ENCODE peak calls at places on chromosomes 1 and 21, in four cellular contexts. T, B, Y and O are unnamed samples.

GRCh38 chr1:77889671-77890070 is 1.2 kb downstream of the NEXN start:
- DNase-seq in T (no peak), B (no peak), Y (peak), O (no peak)

GRCh38 chr1:200410566-200410878 is 686 bp upstream of the ZNF281 start:
- DNase-seq in B (no peak), Y (no peak), T (peak), O (no peak)

GRCh38 chr1:41480204-41481108 is 4.0 kb downstream of the EDN2 start:
- DNase-seq in T (no peak), Y (no peak), B (no peak), O (no peak)

GRCh38 chr21:19607983-19608668 is 1204.5 kb upstream of the TMPRSS15 start:
- DNase-seq in T (no peak), Y (no peak), B (peak), O (peak)

GRCh38 chr1:173330149-173330951 is 123.2 kb upstream of the TNFSF4 start:
- DNase-seq in B (no peak), T (peak), Y (no peak), O (peak)

GRCh38 chr1:232553050-232553754 is 76.7 kb downstream of the SIPA1L2 start:
- DNase-seq in B (peak), T (no peak), Y (no peak), O (no peak)

GRCh38 chr1:26697441-26697977 is 1.7 kb downstream of the ARID1A start:
- DNase-seq in B (no peak), T (no peak), Y (no peak), O (no peak)

GRCh38 chr21:20259035-20259867 is 739.0 kb upstream of the NCAM2 start:
- DNase-seq in T (no peak), B (no peak), Y (no peak), O (no peak)

GRCh38 chr1:186307445-186307844 is 67.6 kb downstream of the TPR start:
- DNase-seq in T (no peak), B (no peak), Y (no peak), O (no peak)

GRCh38 chr1:37257646-37258045 is 216.7 kb upstream of the ZC3H12A start:
- DNase-seq in T (no peak), Y (no peak), B (peak), O (no peak)

GRCh38 chr1:88079036-88079435 is 605.0 kb upstream of the PKN2 start:
- DNase-seq in T (no peak), Y (no peak), B (peak), O (no peak)

GRCh38 chr1:119646521-119647227 is 1.4 kb downstream of the ZNF697 start:
- DNase-seq in T (no peak), B (peak), Y (no peak), O (no peak)

GRCh38 chr1:117122297-117123025 is 912 bp upstream of the TRIM45 start:
- DNase-seq in T (no peak), B (peak), Y (no peak), O (no peak)

GRCh38 chr1:217027403-217028080 is 304.3 kb upstream of the ESRRG start:
- DNase-seq in Y (no peak), B (no peak), T (peak), O (peak)

GRCh38 chr1:37473431-37474050 is 839 bp upstream of the ZC3H12A start:
- DNase-seq in Y (no peak), T (peak), B (peak), O (peak)

GRCh38 chr1:82273816-82274215 is 473.1 kb downstream of the ADGRL2 start:
- DNase-seq in T (no peak), B (no peak), Y (no peak), O (no peak)

GRCh38 chr1:228084325-228084724 is 1.8 kb downstream of the ARF1 start:
- DNase-seq in T (no peak), B (no peak), Y (peak), O (peak)

GRCh38 chr1:169812131-169812530 is 17.4 kb upstream of the METTL18 start:
- DNase-seq in Y (no peak), B (no peak), T (no peak), O (no peak)

GRCh38 chr1:175576870-175577269 is 166.5 kb downstream of the TNR start:
- DNase-seq in B (peak), Y (no peak), T (no peak), O (no peak)

GRCh38 chr1:165369255-165369848 is 12.8 kb upstream of the LMX1A start:
- DNase-seq in T (peak), Y (no peak), B (peak), O (peak)

GRCh38 chr1:154407021-154407865 is 2.1 kb downstream of the IL6R start:
- DNase-seq in B (no peak), Y (no peak), T (peak), O (peak)